ENCODE peak calls at places on chromosomes 11 and 22, in seven cellular contexts. E is SK-N-SH, A is uterus, H is thoracic aorta, V is choroid plexus epithelial cell, N is cardiac muscle cell, Z is tibial artery. O is an unnamed sample.

GRCh38 chr11:69372589-69373250 is 78.8 kb downstream of the MYEOV start:
- DNase-seq in E (no peak), A (no peak), H (no peak), V (no peak), N (no peak), Z (peak; percentile 48), O (no peak)

GRCh38 chr11:117083011-117083940 is 15.0 kb downstream of the SIK3 start:
- DNase-seq in E (no peak), A (no peak), H (no peak), V (peak; percentile 69), N (no peak), Z (no peak), O (no peak)

GRCh38 chr22:44214187-44214586 is 33.5 kb downstream of the PARVG start:
- DNase-seq in E (no peak), A (no peak), H (no peak), V (no peak), N (no peak), Z (no peak), O (no peak)

GRCh38 chr22:50503475-50504145 is 3.9 kb downstream of the LMF2 start:
- DNase-seq in E (no peak), A (no peak), H (no peak), V (no peak), N (no peak), Z (no peak), O (no peak)

GRCh38 chr11:65563606-65564005 is 5.4 kb upstream of the LTBP3 start:
- DNase-seq in E (no peak), A (no peak), H (no peak), V (no peak), N (no peak), Z (no peak), O (no peak)

GRCh38 chr11:33970984-33971466 is 79.1 kb upstream of the LMO2 start:
- DNase-seq in E (peak; percentile 66), A (peak; percentile 32), H (peak; percentile 4), V (peak; percentile 80), N (peak; percentile 70), Z (no peak), O (peak; percentile 18)

GRCh38 chr22:45164217-45165123 is 745 bp downstream of the NUP50 start:
- DNase-seq in E (peak; percentile 79), A (peak; percentile 32), H (no peak), V (peak; percentile 39), N (peak; percentile 74), Z (peak; percentile 70), O (no peak)

GRCh38 chr11:13216019-13217006 is 61.3 kb upstream of the BMAL1 start:
- DNase-seq in E (no peak), A (no peak), H (no peak), V (peak; percentile 82), N (no peak), Z (peak; percentile 70), O (peak; percentile 94)

GRCh38 chr11:125233736-125234275 is 69.3 kb downstream of the PKNOX2 start:
- DNase-seq in E (no peak), A (no peak), H (no peak), V (no peak), N (no peak), Z (no peak), O (no peak)

GRCh38 chr22:49569286-49570031 is 258.2 kb downstream of the BRD1 start:
- DNase-seq in E (no peak), A (no peak), H (no peak), V (no peak), N (no peak), Z (peak; percentile 50), O (no peak)

GRCh38 chr11:17531071-17531817 is 13.0 kb downstream of the USH1C start:
- DNase-seq in E (no peak), A (no peak), H (no peak), V (no peak), N (no peak), Z (no peak), O (no peak)

GRCh38 chr11:128582496-128583366 is 4.6 kb downstream of the ETS1 start:
- DNase-seq in E (no peak), A (no peak), H (no peak), V (peak; percentile 99), N (peak; percentile 82), Z (no peak), O (peak; percentile 97)

GRCh38 chr11:33310720-33311500 is 53.7 kb downstream of the HIPK3 start:
- DNase-seq in E (no peak), A (no peak), H (no peak), V (peak; percentile 73), N (no peak), Z (no peak), O (no peak)

GRCh38 chr11:20154381-20154780 is 5.9 kb downstream of the DBX1 start:
- DNase-seq in E (no peak), A (no peak), H (no peak), V (no peak), N (no peak), Z (no peak), O (no peak)

GRCh38 chr11:8341966-8342365 is 78.3 kb upstream of the LMO1 start:
- DNase-seq in E (no peak), A (no peak), H (no peak), V (no peak), N (no peak), Z (no peak), O (no peak)

GRCh38 chr11:120229451-120230424 is 10.2 kb upstream of the POU2F3 start:
- DNase-seq in E (peak; percentile 66), A (no peak), H (no peak), V (peak; percentile 51), N (peak; percentile 34), Z (no peak), O (no peak)

GRCh38 chr11:67592880-67593624 is 9.4 kb downstream of the GSTP1 start:
- DNase-seq in E (no peak), A (no peak), H (no peak), V (no peak), N (no peak), Z (no peak), O (no peak)

GRCh38 chr22:46598224-46598623 is 22.0 kb upstream of the GRAMD4 start:
- DNase-seq in E (no peak), A (no peak), H (no peak), V (no peak), N (no peak), Z (no peak), O (no peak)

GRCh38 chr11:110185599-110185998 is 92.4 kb downstream of the ZC3H12C start:
- DNase-seq in E (no peak), A (no peak), H (no peak), V (no peak), N (no peak), Z (no peak), O (no peak)
- H3K4me3 ChIP-seq in E (no peak overlapping the region), A (no peak overlapping the region), H (no peak overlapping the region), V (no peak overlapping the region), N (no peak overlapping the region), Z (no peak overlapping the region), O (no peak overlapping the region)

DNA sequence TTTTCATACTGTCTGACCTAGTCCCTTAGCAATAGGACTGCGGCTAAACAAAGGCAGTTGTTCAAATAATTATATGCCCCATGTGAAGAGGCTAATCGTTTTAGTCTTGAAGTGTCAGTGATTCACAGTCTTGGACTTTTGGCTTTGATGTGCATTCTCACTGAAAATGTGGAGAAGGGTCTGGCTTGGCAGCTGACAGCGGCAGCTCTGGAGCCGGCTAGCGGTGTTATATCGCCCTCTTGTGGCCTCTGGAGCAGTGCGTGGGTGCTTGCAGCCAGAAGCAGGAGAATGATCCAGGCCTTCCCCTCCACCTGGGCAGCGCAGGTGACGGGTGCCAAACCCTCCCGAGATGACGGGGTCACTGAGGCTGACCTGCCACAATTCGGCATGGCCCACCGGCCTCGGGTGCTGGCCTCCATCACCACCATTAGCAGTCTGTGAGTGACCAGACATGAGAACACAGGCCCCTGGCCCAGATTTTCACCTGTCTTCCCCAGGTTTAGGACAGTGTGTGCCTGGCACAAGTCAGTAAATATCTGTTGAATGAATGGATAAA is 90.3 kb upstream of the PITPNB start:
- DNase-seq in E (peak; percentile 89), A (peak; percentile 78), H (peak; percentile 24), V (peak; percentile 90), N (peak; percentile 88), Z (peak; percentile 80), O (peak; percentile 77)
- TF ChIP-seq CTCF in E (peak; percentile 98), A (peak; percentile 97), H (peak; percentile 96), V (peak; percentile 99), N (peak; percentile 96), Z (peak; percentile 97), O (peak; percentile 98)

GRCh38 chr11:11967669-11968510 is 40.5 kb downstream of the DKK3 start:
- DNase-seq in E (no peak), A (no peak), H (no peak), V (no peak), N (no peak), Z (no peak), O (no peak)
- H3K4me3 ChIP-seq in E (no peak overlapping the region), A (no peak overlapping the region), H (no peak overlapping the region), V (no peak overlapping the region), N (no peak overlapping the region), Z (no peak overlapping the region), O (no peak overlapping the region)

GRCh38 chr22:34800265-34800664 is 265.7 kb upstream of the ISX start:
- DNase-seq in E (no peak), A (no peak), H (no peak), V (peak; percentile 35), N (no peak), Z (no peak), O (no peak)

GRCh38 chr22:34801221-34801620 is 264.7 kb upstream of the ISX start:
- DNase-seq in E (no peak), A (no peak), H (no peak), V (no peak), N (no peak), Z (no peak), O (no peak)

GRCh38 chr22:34808618-34809017 is 257.3 kb upstream of the ISX start:
- DNase-seq in E (no peak), A (no peak), H (no peak), V (no peak), N (no peak), Z (no peak), O (no peak)

GRCh38 chr22:34798605-34799004 is 267.4 kb upstream of the ISX start:
- DNase-seq in E (no peak), A (no peak), H (no peak), V (no peak), N (no peak), Z (no peak), O (no peak)

DNA sequence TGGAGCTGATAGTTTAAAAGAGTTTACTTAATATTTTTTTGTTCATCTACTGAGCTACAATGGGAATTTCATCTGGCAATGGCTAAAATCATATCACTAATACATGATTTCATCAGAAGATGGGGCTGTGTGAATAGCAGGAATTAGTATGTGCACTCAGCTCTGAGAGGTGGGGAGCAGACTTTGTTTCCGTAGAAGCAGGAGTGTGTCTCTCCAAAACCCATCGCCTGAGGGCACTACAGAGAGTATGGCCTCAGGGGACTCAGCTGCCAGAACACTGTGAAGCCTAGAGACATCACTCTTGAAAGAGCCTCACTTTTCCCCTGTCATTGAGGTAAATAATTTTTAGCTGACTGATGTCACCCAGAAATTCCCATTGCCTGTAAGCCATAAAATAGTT is 261.4 kb upstream of the ISX start:
- DNase-seq in E (no peak), A (no peak), H (no peak), V (no peak), N (peak; percentile 53), Z (no peak), O (no peak)
- TF ChIP-seq CTCF in E (no peak), A (no peak), H (no peak), V (no peak), N (no peak), Z (no peak), O (no peak)